ENCODE peak calls at places on chromosomes 1 and 21, in five cellular contexts. One of them, this sample, is unnamed.

GRCh38 chr1:39395357-39395831 is 96.0 kb upstream of the BMP8A start:
- DNase-seq in HFFc6: peak
- DNase-seq in H4: peak
- DNase-seq in effector CD4-positive, alpha-beta T cell: no peak
- DNase-seq in NCI-H510A: peak
- DNase-seq in this sample: peak

GRCh38 chr21:36545776-36546511 is 66.0 kb upstream of the CLDN14 start:
- DNase-seq in HFFc6: no peak
- DNase-seq in H4: no peak
- DNase-seq in effector CD4-positive, alpha-beta T cell: no peak
- DNase-seq in NCI-H510A: no peak
- DNase-seq in this sample: no peak

GRCh38 chr1:154446292-154446691 is 41.1 kb downstream of the IL6R start:
- DNase-seq in HFFc6: peak
- DNase-seq in H4: peak
- DNase-seq in effector CD4-positive, alpha-beta T cell: no peak
- DNase-seq in NCI-H510A: no peak
- DNase-seq in this sample: no peak

GRCh38 chr21:42642219-42642745 is 11.1 kb upstream of the PDE9A start:
- DNase-seq in HFFc6: no peak
- DNase-seq in H4: no peak
- DNase-seq in effector CD4-positive, alpha-beta T cell: no peak
- DNase-seq in NCI-H510A: no peak
- DNase-seq in this sample: no peak

GRCh38 chr1:44594353-44594752 is 79.9 kb downstream of the TMEM53 start:
- DNase-seq in HFFc6: no peak
- DNase-seq in H4: no peak
- DNase-seq in effector CD4-positive, alpha-beta T cell: no peak
- DNase-seq in NCI-H510A: no peak
- DNase-seq in this sample: no peak

GRCh38 chr1:243253211-243253926 is 1.7 kb downstream of the CEP170 start:
- DNase-seq in HFFc6: peak
- DNase-seq in H4: no peak
- DNase-seq in effector CD4-positive, alpha-beta T cell: no peak
- DNase-seq in NCI-H510A: no peak
- DNase-seq in this sample: no peak

GRCh38 chr1:205438213-205439158 is 16.6 kb upstream of the LEMD1 start:
- DNase-seq in HFFc6: peak
- DNase-seq in H4: peak
- DNase-seq in effector CD4-positive, alpha-beta T cell: no peak
- DNase-seq in NCI-H510A: peak
- DNase-seq in this sample: peak

GRCh38 chr21:46368533-46369285 is 44.8 kb downstream of the PCNT start:
- DNase-seq in HFFc6: no peak
- DNase-seq in H4: no peak
- DNase-seq in effector CD4-positive, alpha-beta T cell: no peak
- DNase-seq in NCI-H510A: no peak
- DNase-seq in this sample: no peak

GRCh38 chr1:111320066-111320879 is 29.6 kb downstream of the CHIA start:
- DNase-seq in HFFc6: no peak
- DNase-seq in H4: no peak
- DNase-seq in effector CD4-positive, alpha-beta T cell: no peak
- DNase-seq in NCI-H510A: no peak
- DNase-seq in this sample: no peak

This sample was measured in putamen.